ENCODE peak calls at places on chromosomes 4 and X, in six cellular contexts. One of them, this sample, is unnamed.

GRCh38 chr4:187004628-187005027 is 281.0 kb upstream of the FAT1 start:
- DNase-seq in spleen: no peak
- DNase-seq in mammary epithelial cell: no peak
- DNase-seq in DND-41: no peak
- DNase-seq in lower leg skin: no peak
- DNase-seq in mucosa of descending colon: no peak
- DNase-seq in this sample: no peak

GRCh38 chr4:123896446-123897071 is 500.0 kb downstream of the SPRY1 start:
- DNase-seq in lower leg skin: no peak
- DNase-seq in mammary epithelial cell: no peak
- DNase-seq in mucosa of descending colon: no peak
- DNase-seq in spleen: no peak
- DNase-seq in DND-41: no peak
- DNase-seq in this sample: no peak

GRCh38 chrX:81304545-81304944 is 102.6 kb downstream of the SH3BGRL start:
- DNase-seq in mucosa of descending colon: no peak
- DNase-seq in lower leg skin: no peak
- DNase-seq in spleen: no peak
- DNase-seq in DND-41: no peak
- DNase-seq in mammary epithelial cell: no peak
- DNase-seq in this sample: no peak

GRCh38 chr4:75530556-75531322 is 16.5 kb downstream of the THAP6 start:
- DNase-seq in mammary epithelial cell: no peak
- DNase-seq in spleen: no peak
- DNase-seq in lower leg skin: no peak
- DNase-seq in DND-41: no peak
- DNase-seq in mucosa of descending colon: no peak
- DNase-seq in this sample: no peak

GRCh38 chr4:84956014-84956413 is 10.5 kb downstream of the WDFY3 start:
- DNase-seq in spleen: no peak
- DNase-seq in lower leg skin: no peak
- DNase-seq in DND-41: no peak
- DNase-seq in mammary epithelial cell: peak
- DNase-seq in mucosa of descending colon: no peak
- DNase-seq in this sample: no peak

GRCh38 chr4:1410491-1411325 is 4.5 kb upstream of the NKX1-1 start:
- DNase-seq in mammary epithelial cell: peak
- DNase-seq in lower leg skin: peak
- DNase-seq in mucosa of descending colon: peak
- DNase-seq in DND-41: peak
- DNase-seq in spleen: no peak
- DNase-seq in this sample: no peak

GRCh38 chrX:71911023-71911730 is 532 bp downstream of the NHSL2 start:
- DNase-seq in spleen: no peak
- DNase-seq in mucosa of descending colon: no peak
- DNase-seq in DND-41: no peak
- DNase-seq in lower leg skin: no peak
- DNase-seq in mammary epithelial cell: no peak
- DNase-seq in this sample: no peak

GRCh38 chrX:41302293-41302868 is 31.6 kb upstream of the DDX3X start:
- DNase-seq in lower leg skin: no peak
- DNase-seq in DND-41: no peak
- DNase-seq in spleen: no peak
- DNase-seq in mammary epithelial cell: peak
- DNase-seq in mucosa of descending colon: no peak
- DNase-seq in this sample: no peak

GRCh38 chrX:152819732-152820131 is 10.8 kb downstream of the CETN2 start:
- DNase-seq in lower leg skin: no peak
- DNase-seq in DND-41: no peak
- DNase-seq in spleen: no peak
- DNase-seq in mammary epithelial cell: peak
- DNase-seq in mucosa of descending colon: no peak
- DNase-seq in this sample: no peak

GRCh38 chr4:183098080-183098722 is 856 bp upstream of the WWC2 start:
- DNase-seq in mucosa of descending colon: peak
- DNase-seq in DND-41: no peak
- DNase-seq in lower leg skin: peak
- DNase-seq in spleen: peak
- DNase-seq in mammary epithelial cell: no peak
- DNase-seq in this sample: peak

GRCh38 chr4:143184503-143185252 is at the start of gene USP38:
- DNase-seq in DND-41: peak
- DNase-seq in mammary epithelial cell: peak
- DNase-seq in mucosa of descending colon: peak
- DNase-seq in lower leg skin: peak
- DNase-seq in spleen: peak
- DNase-seq in this sample: peak

GRCh38 chr4:181365671-181366070 is 877.5 kb upstream of the TENM3 start:
- DNase-seq in lower leg skin: no peak
- DNase-seq in mucosa of descending colon: no peak
- DNase-seq in spleen: no peak
- DNase-seq in DND-41: no peak
- DNase-seq in mammary epithelial cell: no peak
- DNase-seq in this sample: no peak

GRCh38 chr4:70277121-70277520 is 34.7 kb downstream of the CSN3 start:
- DNase-seq in DND-41: no peak
- DNase-seq in mammary epithelial cell: no peak
- DNase-seq in spleen: no peak
- DNase-seq in lower leg skin: no peak
- DNase-seq in mucosa of descending colon: no peak
- DNase-seq in this sample: no peak

GRCh38 chrX:49291615-49292337 is 11.7 kb upstream of the GAGE10 start:
- DNase-seq in mammary epithelial cell: peak
- DNase-seq in mucosa of descending colon: no peak
- DNase-seq in lower leg skin: peak
- DNase-seq in DND-41: peak
- DNase-seq in spleen: peak
- DNase-seq in this sample: no peak

GRCh38 chr4:71235321-71236206 is 103.3 kb upstream of the SLC4A4 start:
- DNase-seq in DND-41: no peak
- DNase-seq in mammary epithelial cell: no peak
- DNase-seq in mucosa of descending colon: no peak
- DNase-seq in lower leg skin: no peak
- DNase-seq in spleen: no peak
- DNase-seq in this sample: no peak

GRCh38 chrX:155070038-155070437 is 898 bp downstream of the CMC4 start:
- DNase-seq in mucosa of descending colon: no peak
- DNase-seq in mammary epithelial cell: peak
- DNase-seq in spleen: no peak
- DNase-seq in lower leg skin: no peak
- DNase-seq in DND-41: peak
- DNase-seq in this sample: no peak

GRCh38 chr4:76830612-76831474 is 67.1 kb downstream of the SOWAHB start:
- DNase-seq in DND-41: no peak
- DNase-seq in mammary epithelial cell: no peak
- DNase-seq in spleen: no peak
- DNase-seq in lower leg skin: no peak
- DNase-seq in mucosa of descending colon: peak
- DNase-seq in this sample: no peak

GRCh38 chr4:77445846-77446245 is 159.8 kb upstream of the CXCL13 start:
- DNase-seq in DND-41: no peak
- DNase-seq in mucosa of descending colon: no peak
- DNase-seq in lower leg skin: no peak
- DNase-seq in mammary epithelial cell: no peak
- DNase-seq in spleen: no peak
- DNase-seq in this sample: no peak

GRCh38 chr4:152606800-152607577 is 71.1 kb upstream of the FBXW7 start:
- DNase-seq in mucosa of descending colon: no peak
- DNase-seq in spleen: no peak
- DNase-seq in lower leg skin: no peak
- DNase-seq in mammary epithelial cell: no peak
- DNase-seq in DND-41: no peak
- DNase-seq in this sample: no peak

GRCh38 chr4:147017081-147017480 is 71.4 kb upstream of the TTC29 start:
- DNase-seq in DND-41: no peak
- DNase-seq in mucosa of descending colon: no peak
- DNase-seq in mammary epithelial cell: no peak
- DNase-seq in spleen: no peak
- DNase-seq in lower leg skin: no peak
- DNase-seq in this sample: no peak

GRCh38 chr4:147025042-147025441 is 79.4 kb upstream of the TTC29 start:
- DNase-seq in mucosa of descending colon: no peak
- DNase-seq in DND-41: no peak
- DNase-seq in spleen: no peak
- DNase-seq in lower leg skin: no peak
- DNase-seq in mammary epithelial cell: no peak
- DNase-seq in this sample: no peak

GRCh38 chr4:147015531-147015930 is 69.9 kb upstream of the TTC29 start:
- DNase-seq in spleen: no peak
- DNase-seq in mucosa of descending colon: no peak
- DNase-seq in DND-41: no peak
- DNase-seq in lower leg skin: no peak
- DNase-seq in mammary epithelial cell: no peak
- DNase-seq in this sample: no peak

GRCh38 chr4:147014946-147015345 is 69.3 kb upstream of the TTC29 start:
- DNase-seq in mammary epithelial cell: no peak
- DNase-seq in lower leg skin: no peak
- DNase-seq in DND-41: no peak
- DNase-seq in mucosa of descending colon: no peak
- DNase-seq in spleen: no peak
- DNase-seq in this sample: no peak

DNA sequence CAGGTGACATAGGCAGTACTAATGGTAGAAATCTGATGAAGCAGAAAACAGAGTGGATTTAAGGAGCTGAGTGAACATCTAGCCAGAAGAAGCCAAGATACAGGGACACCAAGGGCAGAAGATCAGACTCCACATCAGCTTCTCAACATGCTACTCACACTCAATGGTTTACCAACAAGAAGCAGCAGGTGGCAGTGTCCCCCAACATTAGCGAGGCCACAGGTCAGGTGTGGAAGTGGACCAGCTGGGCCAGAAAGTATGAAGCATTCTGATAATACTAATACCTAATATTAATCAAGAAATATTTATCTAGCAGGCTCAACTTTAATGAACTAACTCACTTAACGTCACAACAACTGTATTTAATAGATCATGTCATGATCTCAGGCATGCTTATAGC is 73.4 kb upstream of the TTC29 start:
- DNase-seq in spleen: peak
- DNase-seq in mucosa of descending colon: no peak
- DNase-seq in lower leg skin: peak
- DNase-seq in mammary epithelial cell: peak
- DNase-seq in DND-41: peak
- DNase-seq in this sample: no peak
- TF ChIP-seq CTCF in spleen: peak
- TF ChIP-seq CTCF in mucosa of descending colon: no peak
- TF ChIP-seq CTCF in lower leg skin: no peak
- TF ChIP-seq CTCF in mammary epithelial cell: peak
- TF ChIP-seq CTCF in DND-41: peak
- TF ChIP-seq CTCF in this sample: peak

GRCh38 chr4:128255906-128256305 is 31.7 kb downstream of the PGRMC2 start:
- DNase-seq in spleen: no peak
- DNase-seq in mucosa of descending colon: no peak
- DNase-seq in DND-41: no peak
- DNase-seq in lower leg skin: no peak
- DNase-seq in mammary epithelial cell: no peak
- DNase-seq in this sample: no peak
- H3K4me3 ChIP-seq in spleen: no peak
- H3K4me3 ChIP-seq in mucosa of descending colon: no peak
- H3K4me3 ChIP-seq in DND-41: no peak
- H3K4me3 ChIP-seq in lower leg skin: no peak
- H3K4me3 ChIP-seq in mammary epithelial cell: no peak
- H3K4me3 ChIP-seq in this sample: no peak

GRCh38 chrX:129982300-129983246 is at the start of gene BCORL1:
- DNase-seq in lower leg skin: peak
- DNase-seq in DND-41: peak
- DNase-seq in mammary epithelial cell: peak
- DNase-seq in spleen: peak
- DNase-seq in mucosa of descending colon: peak
- DNase-seq in this sample: peak
- TF ChIP-seq CTCF in lower leg skin: no peak
- TF ChIP-seq CTCF in DND-41: peak
- TF ChIP-seq CTCF in mammary epithelial cell: no peak
- TF ChIP-seq CTCF in spleen: no peak
- TF ChIP-seq CTCF in mucosa of descending colon: no peak
- TF ChIP-seq CTCF in this sample: no peak

GRCh38 chrX:46961097-46961496 is 48.9 kb downstream of the JADE3 start:
- DNase-seq in spleen: no peak
- DNase-seq in DND-41: no peak
- DNase-seq in mucosa of descending colon: no peak
- DNase-seq in lower leg skin: no peak
- DNase-seq in mammary epithelial cell: no peak
- DNase-seq in this sample: no peak
- H3K4me3 ChIP-seq in spleen: no peak
- H3K4me3 ChIP-seq in DND-41: no peak
- H3K4me3 ChIP-seq in mucosa of descending colon: no peak
- H3K4me3 ChIP-seq in lower leg skin: no peak
- H3K4me3 ChIP-seq in mammary epithelial cell: no peak
- H3K4me3 ChIP-seq in this sample: no peak

GRCh38 chrX:12701625-12702024 is 89.6 kb upstream of the PRPS2 start:
- DNase-seq in mucosa of descending colon: no peak
- DNase-seq in spleen: no peak
- DNase-seq in DND-41: peak
- DNase-seq in mammary epithelial cell: peak
- DNase-seq in lower leg skin: no peak
- DNase-seq in this sample: no peak
- TF ChIP-seq CTCF in mucosa of descending colon: no peak
- TF ChIP-seq CTCF in spleen: peak
- TF ChIP-seq CTCF in DND-41: peak
- TF ChIP-seq CTCF in mammary epithelial cell: peak
- TF ChIP-seq CTCF in lower leg skin: no peak
- TF ChIP-seq CTCF in this sample: peak

DNA sequence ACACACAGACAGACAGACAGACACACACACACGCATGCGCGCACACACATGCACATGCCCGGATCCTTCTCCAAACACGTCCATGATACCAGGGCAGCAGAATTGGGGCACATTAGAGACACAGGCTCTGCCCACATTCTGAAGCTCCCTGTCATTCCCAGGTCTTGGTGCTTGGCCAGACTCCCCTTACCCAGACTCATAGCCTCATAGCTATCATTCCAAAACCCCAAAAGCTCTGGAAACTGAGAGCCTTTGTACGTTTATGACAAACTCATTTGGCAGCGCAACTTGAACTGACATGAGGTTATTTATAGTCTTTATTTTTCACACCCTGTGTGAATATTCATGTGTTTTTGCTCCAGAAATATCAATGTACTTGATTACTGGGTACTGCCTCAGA is 44.8 kb downstream of the RTL9 start:
- DNase-seq in DND-41: no peak
- DNase-seq in mucosa of descending colon: no peak
- DNase-seq in mammary epithelial cell: no peak
- DNase-seq in spleen: no peak
- DNase-seq in lower leg skin: no peak
- DNase-seq in this sample: no peak
- H3K4me3 ChIP-seq in DND-41: no peak
- H3K4me3 ChIP-seq in mucosa of descending colon: no peak
- H3K4me3 ChIP-seq in mammary epithelial cell: no peak
- H3K4me3 ChIP-seq in spleen: no peak
- H3K4me3 ChIP-seq in lower leg skin: no peak
- H3K4me3 ChIP-seq in this sample: no peak

GRCh38 chr4:164320847-164321246 is 433.1 kb upstream of the SMIM31 start:
- DNase-seq in mucosa of descending colon: no peak
- DNase-seq in DND-41: no peak
- DNase-seq in lower leg skin: no peak
- DNase-seq in mammary epithelial cell: no peak
- DNase-seq in spleen: no peak
- DNase-seq in this sample: no peak
- TF ChIP-seq CTCF in mucosa of descending colon: no peak
- TF ChIP-seq CTCF in DND-41: no peak
- TF ChIP-seq CTCF in lower leg skin: no peak
- TF ChIP-seq CTCF in mammary epithelial cell: no peak
- TF ChIP-seq CTCF in spleen: no peak
- TF ChIP-seq CTCF in this sample: no peak

GRCh38 chr4:4425119-4425690 is 38.3 kb downstream of the NSG1 start:
- DNase-seq in mammary epithelial cell: no peak
- DNase-seq in mucosa of descending colon: no peak
- DNase-seq in spleen: no peak
- DNase-seq in DND-41: no peak
- DNase-seq in lower leg skin: peak
- DNase-seq in this sample: no peak
- H3K4me3 ChIP-seq in mammary epithelial cell: no peak
- H3K4me3 ChIP-seq in mucosa of descending colon: no peak
- H3K4me3 ChIP-seq in spleen: no peak
- H3K4me3 ChIP-seq in DND-41: no peak
- H3K4me3 ChIP-seq in lower leg skin: no peak
- H3K4me3 ChIP-seq in this sample: no peak

This sample was measured in RWPE2.